ENCODE peak calls at places on chromosomes 7 and 10, in seven cellular contexts. M, J, Q, O, Y, U and X are unnamed samples.

GRCh38 chr10:34157501-34157900 is 657.6 kb downstream of the PARD3 start:
- DNase-seq in M (no peak), U (no peak), O (no peak), Q (peak), Y (no peak), J (no peak), X (no peak)

GRCh38 chr10:129866894-129867293 is 97.2 kb downstream of the EBF3 start:
- DNase-seq in Y (no peak), M (no peak), U (no peak), O (no peak), Q (no peak), J (no peak), X (no peak)

GRCh38 chr7:29480456-29480855 is 83.2 kb upstream of the PRR15 start:
- DNase-seq in Y (no peak), U (no peak), M (no peak), J (no peak), Q (no peak), O (no peak), X (no peak)

GRCh38 chr10:122186822-122187810 is 84.0 kb upstream of the BTBD16 start:
- DNase-seq in Q (no peak), J (no peak), O (no peak), U (peak), Y (no peak), M (no peak), X (no peak)

GRCh38 chr7:151825711-151826110 is 51.2 kb downstream of the PRKAG2 start:
- DNase-seq in J (no peak), U (no peak), Q (no peak), O (no peak), M (no peak), Y (no peak), X (no peak)

GRCh38 chr7:115719963-115720362 is 310.6 kb downstream of the TFEC start:
- DNase-seq in O (no peak), M (no peak), Q (no peak), Y (no peak), J (no peak), U (no peak), X (no peak)

GRCh38 chr10:4686644-4686996 is 139.4 kb upstream of the AKR1E2 start:
- DNase-seq in O (no peak), M (no peak), Q (peak), J (no peak), U (peak), Y (no peak), X (no peak)

GRCh38 chr7:125445901-125446300 is 516.3 kb upstream of the POT1 start:
- DNase-seq in J (no peak), Y (no peak), M (no peak), Q (no peak), O (no peak), U (peak), X (no peak)